ENCODE peak calls at places on chromosomes 4 and X, in six cellular contexts. Z is ACHN; H is Calu3; U is GM12865; Y is T-helper 2 cell; X is stimulated activated CD4-positive, alpha-beta T cell treated with anti-CD3 and anti-CD28 coated beads, Interleukin-2, amount 100 ng/mL, for 48 hours. I is an unnamed sample.

GRCh38 chr4:156291317-156291716 is 337.7 kb upstream of the CTSO start:
- DNase-seq in Z (peak), H (no peak), U (no peak), Y (no peak), X (no peak), I (no peak)

GRCh38 chrX:38095971-38096529 is 89.7 kb downstream of the SYTL5 start:
- DNase-seq in Z (peak), H (no peak), U (peak), Y (no peak), X (no peak), I (no peak)

GRCh38 chr4:26873391-26874026 is 12.9 kb downstream of the STIM2 start:
- DNase-seq in Z (no peak), H (no peak), U (peak), Y (no peak), X (no peak), I (no peak)

GRCh38 chr4:149279331-149279730 is 536.3 kb downstream of the IQCM start:
- DNase-seq in Z (no peak), H (no peak), U (no peak), Y (no peak), X (no peak), I (no peak)

GRCh38 chr4:154566639-154567204 is 3.9 kb downstream of the FGB start:
- DNase-seq in Z (no peak), H (no peak), U (no peak), Y (no peak), X (no peak), I (no peak)

GRCh38 chr4:81084624-81085023 is 54.1 kb downstream of the BMP3 start:
- DNase-seq in Z (no peak), H (no peak), U (no peak), Y (no peak), X (no peak), I (no peak)

GRCh38 chr4:74692973-74693372 is 101.3 kb downstream of the BTC start:
- DNase-seq in Z (no peak), H (no peak), U (no peak), Y (no peak), X (no peak), I (no peak)

GRCh38 chrX:14873676-14874049 is 442 bp downstream of the MOSPD2 start:
- DNase-seq in Z (no peak), H (no peak), U (no peak), Y (no peak), X (no peak), I (no peak)

GRCh38 chrX:13376857-13377441 is 57.1 kb upstream of the ATXN3L start:
- DNase-seq in Z (no peak), H (no peak), U (peak), Y (no peak), X (no peak), I (no peak)

I was measured in OCI-LY7.